ENCODE peak calls at places on chromosomes 13 and 19, in four cellular contexts. M is GM12878, H is GM12892, V is H1. O is an unnamed sample.

GRCh38 chr19:33610588-33610987 is 11.2 kb upstream of the CHST8 start:
- DNase-seq in V (no peak), M (no peak), H (no peak), O (no peak)

GRCh38 chr13:111559612-111560423 is 239.4 kb downstream of the TEX29 start:
- DNase-seq in H (no peak), M (no peak), V (no peak), O (no peak)

GRCh38 chr19:44909775-44910174 is 4.2 kb downstream of the APOE start:
- DNase-seq in V (no peak), M (no peak), H (no peak), O (no peak)

GRCh38 chr13:27631156-27631555 is 9.5 kb downstream of the POLR1D start:
- DNase-seq in M (no peak), V (no peak), H (no peak), O (no peak)

GRCh38 chr13:40181203-40181845 is 485.1 kb downstream of the FOXO1 start:
- DNase-seq in H (no peak), M (no peak), V (no peak), O (no peak)

GRCh38 chr13:77519808-77520207 is 15.7 kb upstream of the SCEL start:
- DNase-seq in H (no peak), V (no peak), M (no peak), O (no peak)

GRCh38 chr13:99386911-99387788 is 80.0 kb upstream of the GPR183 start:
- DNase-seq in V (peak), M (peak), H (peak), O (peak)

GRCh38 chr19:17340302-17340870 is 3.0 kb downstream of the GTPBP3 start:
- DNase-seq in V (peak), H (no peak), M (no peak), O (no peak)

GRCh38 chr19:50485284-50485955 is 8.8 kb upstream of the GARIN5A start:
- DNase-seq in M (no peak), H (no peak), V (no peak), O (no peak)

GRCh38 chr19:56725829-56726424 is 54.4 kb upstream of the ZNF835 start:
- DNase-seq in M (no peak), V (no peak), H (no peak), O (no peak)

GRCh38 chr13:97335488-97336134 is 98.4 kb upstream of the RAP2A start:
- DNase-seq in H (no peak), V (no peak), M (no peak), O (no peak)

GRCh38 chr19:55441692-55442321 is 1.3 kb downstream of the SHISA7 start:
- DNase-seq in M (no peak), V (no peak), H (no peak), O (no peak)

GRCh38 chr19:46009530-46010510 is 13.0 kb downstream of the PGLYRP1 start:
- DNase-seq in M (no peak), H (peak), V (no peak), O (peak)

GRCh38 chr19:44069415-44069814 is 2.5 kb upstream of the ZNF284 start:
- DNase-seq in M (no peak), V (no peak), H (no peak), O (no peak)

GRCh38 chr13:110070511-110071120 is 236.3 kb downstream of the COL4A1 start:
- DNase-seq in M (no peak), V (no peak), H (no peak), O (no peak)

GRCh38 chr13:111908391-111908790 is 158.6 kb upstream of the SOX1 start:
- DNase-seq in M (no peak), V (no peak), H (no peak), O (no peak)

GRCh38 chr13:75255159-75255558 is 226.8 kb downstream of the TBC1D4 start:
- DNase-seq in H (no peak), V (no peak), M (no peak), O (no peak)
- TF ChIP-seq POLR2AphosphoS5 in H (no peak), V (no peak), M (no peak), O (no peak)

DNA sequence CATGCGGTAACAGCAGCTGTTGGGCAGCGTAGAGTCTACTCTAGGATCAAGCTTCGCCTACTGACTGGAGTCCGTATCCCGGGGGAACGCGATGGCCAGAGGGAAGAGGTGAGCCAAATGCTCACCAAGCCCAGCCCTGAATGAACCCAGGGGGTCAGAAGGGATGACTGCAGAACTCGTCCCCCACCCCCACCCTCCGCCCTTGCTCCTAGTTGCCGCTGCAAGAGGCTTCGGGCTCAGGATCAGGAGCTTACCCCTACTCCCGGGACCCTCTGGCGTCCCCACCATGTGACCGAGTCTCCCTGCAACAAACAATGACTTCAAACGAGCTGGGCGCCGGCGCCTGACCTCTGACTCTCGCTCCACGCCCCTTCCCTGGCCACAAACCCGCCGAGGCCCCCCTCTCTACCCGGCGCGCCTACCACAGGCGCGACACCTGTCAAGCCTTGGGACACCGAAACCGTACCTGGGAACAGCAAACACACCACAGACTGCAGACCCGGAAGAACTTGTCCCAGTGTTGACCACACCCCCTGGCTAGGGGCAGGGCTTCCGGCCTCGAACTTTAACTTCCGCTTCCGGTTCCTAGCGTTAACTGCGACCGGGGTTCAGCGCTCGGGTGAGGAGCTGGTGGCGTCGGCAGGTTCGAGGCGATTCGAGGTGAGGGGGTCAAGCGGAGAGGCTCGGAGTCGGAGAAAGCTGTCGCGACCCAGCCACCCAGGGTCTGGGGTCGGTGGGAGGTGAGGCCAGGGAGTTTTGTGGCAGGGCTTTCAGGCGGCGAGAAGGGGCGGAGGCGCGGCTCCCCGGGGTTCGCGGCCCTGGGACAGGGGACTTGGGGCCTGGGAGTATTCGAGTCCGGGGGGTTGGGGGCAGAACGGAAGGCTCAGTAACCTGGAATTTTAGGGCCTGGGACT is at the start of gene UBL5:
- DNase-seq in V (peak), H (peak), M (peak), O (peak)
- TF ChIP-seq POLR2A in V (peak), H (peak), M (peak), O (peak)

DNA sequence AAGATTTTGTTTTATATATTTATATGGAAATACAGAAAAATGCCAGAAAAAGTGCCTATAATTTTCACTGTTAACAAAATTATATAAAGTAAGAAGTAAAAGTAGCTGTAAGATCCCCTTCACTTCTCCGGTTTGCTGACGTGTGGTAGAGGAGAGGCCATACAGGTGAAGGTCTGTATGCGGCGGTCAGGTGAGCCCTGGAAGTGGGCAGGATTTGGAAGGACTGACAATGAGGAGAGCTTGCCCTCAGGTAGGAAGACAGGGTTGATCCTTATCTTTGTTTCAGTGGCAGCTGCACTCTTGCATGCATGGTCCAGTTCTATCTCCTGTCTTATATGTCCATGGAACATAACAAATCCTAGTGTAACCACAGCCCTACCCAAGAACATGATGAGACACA is 16.9 kb upstream of the TFDP1 start:
- DNase-seq in V (no peak), H (no peak), M (no peak), O (no peak)
- TF ChIP-seq TAF1 in V (no peak), H (no peak), M (no peak), O (no peak)

GRCh38 chr13:21971662-21972635 is 301.1 kb downstream of the FGF9 start:
- DNase-seq in V (no peak), M (no peak), H (no peak), O (no peak)
- TF ChIP-seq POLR2AphosphoS5 in V (no peak), M (no peak), H (no peak), O (no peak)

GRCh38 chr19:48333467-48334384 is 8.4 kb downstream of the EMP3 start:
- DNase-seq in H (peak), V (no peak), M (peak), O (peak)

GRCh38 chr19:48332351-48332661 is 7.0 kb downstream of the EMP3 start:
- DNase-seq in V (no peak), M (no peak), H (no peak), O (no peak)

GRCh38 chr19:48332662-48333466 is 7.5 kb downstream of the EMP3 start:
- DNase-seq in M (peak), V (no peak), H (peak), O (peak)

GRCh38 chr19:48329167-48329891 is 4.0 kb downstream of the EMP3 start:
- DNase-seq in H (no peak), V (no peak), M (peak), O (no peak)

GRCh38 chr19:48330012-48330681 is 4.8 kb downstream of the EMP3 start:
- DNase-seq in M (peak), V (no peak), H (peak), O (no peak)
- TF ChIP-seq POLR2A in M (peak), V (no peak), H (peak), O (no peak)

DNA sequence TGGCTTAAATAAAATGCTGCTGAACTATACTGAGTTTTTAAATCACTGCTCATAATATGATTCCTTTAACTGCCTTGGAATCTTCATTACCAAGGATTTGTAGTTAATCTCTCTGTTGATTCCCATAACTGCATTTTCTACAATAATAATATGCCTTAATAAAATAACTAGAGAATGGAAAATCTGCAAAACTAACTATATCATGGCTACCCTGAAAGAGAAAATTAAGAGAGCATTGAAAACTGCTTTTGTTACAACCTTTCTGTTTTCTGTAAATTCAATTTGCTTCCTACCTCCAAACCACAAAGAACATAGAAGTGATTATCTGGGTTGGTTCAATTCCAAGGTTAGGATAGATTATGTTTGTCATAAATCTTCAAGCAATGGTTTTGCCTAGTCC is 202.8 kb upstream of the ATXN8OS start:
- DNase-seq in H (no peak), M (no peak), V (no peak), O (no peak)
- TF ChIP-seq TAF1 in H (no peak), M (no peak), V (no peak), O (no peak)

DNA sequence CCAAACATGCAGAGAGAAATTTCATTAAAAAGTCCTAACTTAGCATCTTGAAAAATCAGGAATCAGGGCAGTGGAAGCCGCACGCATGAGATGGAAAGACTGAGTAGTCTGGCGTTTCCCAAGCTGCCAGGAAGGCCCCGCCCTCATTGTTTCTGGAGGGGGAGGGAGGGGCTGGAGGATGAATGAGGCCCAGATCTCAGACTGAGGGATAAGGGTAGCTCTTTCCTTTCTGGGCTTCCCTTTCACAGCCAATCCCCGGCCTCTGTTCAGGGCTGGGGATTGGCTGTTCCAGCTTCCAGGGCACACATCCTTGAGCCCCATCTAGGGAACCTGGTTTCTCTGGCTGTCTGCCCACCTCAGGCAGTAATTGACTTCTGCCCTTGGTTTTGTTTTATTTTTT is 7.3 kb downstream of the C19orf53 start:
- DNase-seq in V (no peak), H (no peak), M (no peak), O (no peak)
- TF ChIP-seq POLR2AphosphoS5 in V (no peak), H (no peak), M (no peak), O (no peak)

DNA sequence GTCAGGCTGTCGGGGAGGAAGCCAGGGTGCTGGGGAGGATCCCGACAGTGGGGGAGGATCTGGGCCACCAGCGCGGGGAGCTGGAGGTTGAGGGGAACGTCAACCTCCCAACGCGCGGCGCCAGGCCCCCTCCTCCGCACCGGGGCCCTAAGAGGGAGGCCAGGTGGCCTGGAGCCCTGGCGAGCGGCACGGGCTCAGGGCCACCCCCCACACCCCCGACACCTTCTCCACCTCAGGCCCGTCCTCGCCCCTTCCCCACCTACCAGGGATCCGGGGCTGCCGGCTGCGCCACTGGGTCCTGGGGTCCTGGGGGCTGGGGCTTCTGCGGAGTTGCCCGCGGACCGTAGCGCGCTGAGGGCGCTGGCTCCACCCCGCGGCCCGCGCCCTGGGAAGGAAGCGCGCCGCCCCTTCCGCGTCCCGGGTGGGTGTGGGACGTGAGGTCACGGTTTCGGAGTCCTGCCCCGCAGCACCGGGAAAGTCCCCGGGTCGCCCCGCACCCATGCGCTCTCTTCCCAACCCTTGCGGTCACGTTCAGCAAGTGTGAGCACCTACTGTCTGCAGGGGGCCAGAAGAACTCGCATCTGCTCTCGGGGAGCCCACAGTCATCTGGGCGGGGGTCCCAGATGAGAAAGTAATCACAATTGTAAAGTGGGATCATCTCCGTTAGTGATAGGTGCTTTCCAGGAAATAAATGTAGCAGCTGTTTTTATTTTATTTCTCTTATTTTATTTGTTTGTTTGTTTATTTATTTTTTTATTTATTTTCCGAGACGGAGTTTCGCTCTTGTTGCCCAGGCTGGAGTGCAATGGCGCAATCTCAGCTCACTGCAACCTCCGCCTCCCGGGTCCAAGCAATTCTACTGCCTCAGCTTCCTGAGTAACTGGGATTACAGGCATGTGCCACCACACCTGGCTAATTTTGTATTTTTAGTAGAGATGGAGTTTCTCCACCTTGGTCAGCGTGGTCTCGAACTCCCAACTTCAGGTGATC is at the start of gene TICAM1:
- DNase-seq in H (peak), V (no peak), M (no peak), O (peak)
- TF ChIP-seq POLR2A in H (peak), V (no peak), M (peak), O (peak)

GRCh38 chr19:13033819-13034611 is 38.7 kb downstream of the NFIX start:
- DNase-seq in H (peak), M (no peak), V (no peak), O (peak)
- TF ChIP-seq TAF1 in H (no peak), M (no peak), V (no peak), O (no peak)

O was measured in GM12891.